ENCODE peak calls at places on chromosomes 7 and 10, in seven cellular contexts. Y is lower leg skin, X is GM12878, S is mucosa of descending colon, F is astrocyte of the spinal cord, L is heart left ventricle, O is fibroblast of lung. K is an unnamed sample.

GRCh38 chr7:30201161-30201666 is 66.4 kb downstream of the MTURN start:
- DNase-seq in L (no peak), Y (no peak), O (no peak), X (peak; percentile 51), S (no peak), F (no peak), K (no peak)

GRCh38 chr10:91380873-91381561 is 29.1 kb upstream of the HECTD2 start:
- DNase-seq in O (peak; percentile 47), L (peak; percentile 45), X (no peak), S (no peak), F (no peak), Y (no peak), K (no peak)

GRCh38 chr7:50304158-50304910 is at the start of gene IKZF1:
- DNase-seq in F (no peak), O (no peak), Y (peak; percentile 43), X (no peak), L (peak; percentile 66), S (peak; percentile 67), K (no peak)

GRCh38 chr7:2894118-2894940 is 50.2 kb upstream of the GNA12 start:
- DNase-seq in Y (no peak), O (no peak), X (peak; percentile 51), L (no peak), F (no peak), S (peak; percentile 53), K (peak; percentile 72)

GRCh38 chr10:31953080-31953479 is 24.4 kb upstream of the ARHGAP12 start:
- DNase-seq in S (no peak), L (no peak), Y (no peak), X (no peak), O (peak; percentile 45), F (peak; percentile 27), K (no peak)

GRCh38 chr7:47758546-47758945 is 176.6 kb upstream of the TNS3 start:
- DNase-seq in L (no peak), X (no peak), Y (no peak), F (peak; percentile 33), O (peak; percentile 57), S (no peak), K (no peak)

GRCh38 chr10:27794157-27794556 is 48.5 kb upstream of the MKX start:
- DNase-seq in L (no peak), F (no peak), Y (no peak), X (no peak), O (no peak), S (no peak), K (no peak)

GRCh38 chr7:123208793-123209192 is 9.0 kb upstream of the SLC13A1 start:
- DNase-seq in L (no peak), F (no peak), X (no peak), Y (no peak), O (no peak), S (no peak), K (no peak)

GRCh38 chr7:142371586-142372377 is 113.9 kb upstream of the PRSS58 start:
- DNase-seq in X (no peak), L (no peak), F (no peak), Y (no peak), O (peak; percentile 21), S (no peak), K (no peak)

GRCh38 chr10:85043207-85043606 is 714.8 kb downstream of the CCSER2 start:
- DNase-seq in O (no peak), Y (no peak), S (no peak), F (no peak), L (no peak), X (no peak), K (no peak)

GRCh38 chr10:11448545-11449244 is 162.8 kb downstream of the USP6NL start:
- DNase-seq in F (no peak), Y (no peak), L (no peak), O (no peak), X (peak; percentile 44), S (no peak), K (peak; percentile 49)

GRCh38 chr10:5534880-5535856 is 10.4 kb downstream of the CALML3 start:
- DNase-seq in O (peak; percentile 38), L (no peak), S (no peak), F (peak; percentile 38), X (no peak), Y (no peak), K (no peak)

GRCh38 chr10:43960981-43961380 is 312.3 kb upstream of the ZNF32 start:
- DNase-seq in S (no peak), X (no peak), L (no peak), O (no peak), F (no peak), Y (no peak), K (no peak)

GRCh38 chr7:115019882-115020605 is 98.2 kb downstream of the MDFIC start:
- DNase-seq in L (no peak), F (no peak), Y (no peak), O (no peak), S (no peak), X (no peak), K (no peak)

GRCh38 chr7:113764401-113765035 is 154.3 kb downstream of the PPP1R3A start:
- DNase-seq in S (no peak), X (no peak), F (peak; percentile 40), L (no peak), Y (no peak), O (peak; percentile 11), K (no peak)

GRCh38 chr7:128830231-128831177 is at the start of gene FLNC:
- DNase-seq in Y (no peak), X (no peak), S (peak; percentile 63), F (peak; percentile 80), O (peak; percentile 73), L (peak; percentile 78), K (no peak)

GRCh38 chr7:28988818-28989595 is 30.9 kb upstream of the TRIL start:
- DNase-seq in O (peak; percentile 98), F (peak; percentile 92), Y (peak; percentile 81), S (no peak), X (no peak), L (peak; percentile 41), K (no peak)

GRCh38 chr7:30977222-30977621 is 13.5 kb downstream of the GHRHR start:
- DNase-seq in S (no peak), Y (no peak), O (no peak), L (no peak), F (no peak), X (no peak), K (no peak)

GRCh38 chr7:95772298-95772770 is at the start of gene DYNC1I1:
- DNase-seq in Y (peak; percentile 31), F (peak; percentile 52), S (peak; percentile 74), O (peak; percentile 69), L (peak; percentile 86), X (no peak), K (peak; percentile 7)

DNA sequence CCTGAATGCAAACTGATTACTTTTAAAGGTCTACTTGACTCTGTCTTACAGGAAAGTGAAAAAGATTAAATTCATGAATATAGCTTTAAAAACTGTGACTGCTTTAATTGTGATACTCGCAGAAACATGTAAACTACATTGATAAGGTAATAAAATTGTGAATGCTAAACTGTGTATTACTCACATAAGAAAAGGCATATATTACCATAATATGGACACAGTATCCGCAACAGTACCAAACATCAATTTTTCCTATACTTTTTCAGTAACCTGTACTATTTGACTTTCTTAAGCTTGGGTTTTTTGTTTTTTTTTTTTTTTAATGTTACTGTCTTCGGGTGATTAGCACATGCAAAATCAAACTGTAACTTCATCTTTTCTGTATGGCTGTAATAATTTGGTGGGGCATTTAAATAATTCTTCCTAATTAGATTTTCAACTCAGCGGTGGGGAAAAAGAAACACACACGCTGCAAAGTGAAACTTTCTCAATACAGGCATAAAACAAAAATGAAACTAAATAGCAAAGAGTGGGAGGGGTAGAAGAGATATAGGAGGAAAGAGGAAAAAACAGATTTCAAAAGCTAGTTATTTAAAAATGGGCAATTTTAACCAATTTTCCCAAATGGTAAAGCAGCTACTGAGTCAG is 23.2 kb downstream of the NT5C3A start:
- DNase-seq in O (no peak), S (no peak), L (no peak), F (no peak), X (no peak), Y (no peak), K (no peak)
- H3K4me3 ChIP-seq in O (peak overlapping the region; percentile 53), S (peak overlapping the region; percentile 1), L (peak overlapping the region; percentile 47), F (peak overlapping the region; percentile 36), X (peak overlapping the region; percentile 78), Y (no peak overlapping the region), K (peak overlapping the region; percentile 49)

GRCh38 chr7:87565877-87566276 is 34.8 kb downstream of the ABCB1 start:
- DNase-seq in F (no peak), L (no peak), X (no peak), Y (no peak), O (no peak), S (no peak), K (no peak)

GRCh38 chr7:87567052-87567451 is 33.6 kb downstream of the ABCB1 start:
- DNase-seq in Y (no peak), F (no peak), X (no peak), O (peak; percentile 27), L (no peak), S (no peak), K (no peak)

GRCh38 chr7:87561702-87562101 is 39.0 kb downstream of the ABCB1 start:
- DNase-seq in S (no peak), O (no peak), L (no peak), F (no peak), X (no peak), Y (no peak), K (no peak)

GRCh38 chr7:87566311-87566710 is 34.4 kb downstream of the ABCB1 start:
- DNase-seq in L (no peak), O (no peak), S (no peak), X (no peak), F (no peak), Y (no peak), K (no peak)

GRCh38 chr7:87564290-87564963 is 36.3 kb downstream of the ABCB1 start:
- DNase-seq in L (no peak), O (peak; percentile 17), F (no peak), S (peak; percentile 66), X (no peak), Y (no peak), K (peak; percentile 16)
- TF ChIP-seq CTCF in L (peak; percentile 32), O (peak; percentile 40), F (peak; percentile 57), S (peak; percentile 60), X (peak; percentile 54), Y (no peak), K (peak; percentile 82)

DNA sequence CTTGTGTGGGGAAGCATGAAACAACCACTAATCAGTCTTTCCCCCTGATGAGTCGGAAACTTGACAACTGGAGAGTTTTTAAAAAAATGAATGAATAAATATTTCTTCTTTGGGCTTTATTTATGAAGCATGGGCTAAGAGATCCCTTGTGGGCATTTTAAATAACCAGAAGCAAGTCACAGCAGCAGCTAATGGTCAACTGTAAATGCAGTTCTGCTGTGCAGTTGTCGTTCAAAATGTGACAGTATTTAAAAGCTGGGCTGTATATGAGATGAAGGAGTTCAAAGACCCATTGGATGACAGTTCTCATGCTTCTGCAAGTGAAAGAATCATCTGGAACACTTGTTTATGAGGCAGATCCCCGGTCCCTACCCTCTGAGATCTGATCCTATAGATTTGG is 54.1 kb downstream of the STEAP1B start:
- DNase-seq in L (no peak), S (no peak), F (no peak), O (no peak), Y (no peak), X (no peak), K (no peak)
- H3K4me3 ChIP-seq in L (no peak overlapping the region), S (no peak overlapping the region), F (no peak overlapping the region), O (no peak overlapping the region), Y (no peak overlapping the region), X (no peak overlapping the region), K (no peak overlapping the region)

DNA sequence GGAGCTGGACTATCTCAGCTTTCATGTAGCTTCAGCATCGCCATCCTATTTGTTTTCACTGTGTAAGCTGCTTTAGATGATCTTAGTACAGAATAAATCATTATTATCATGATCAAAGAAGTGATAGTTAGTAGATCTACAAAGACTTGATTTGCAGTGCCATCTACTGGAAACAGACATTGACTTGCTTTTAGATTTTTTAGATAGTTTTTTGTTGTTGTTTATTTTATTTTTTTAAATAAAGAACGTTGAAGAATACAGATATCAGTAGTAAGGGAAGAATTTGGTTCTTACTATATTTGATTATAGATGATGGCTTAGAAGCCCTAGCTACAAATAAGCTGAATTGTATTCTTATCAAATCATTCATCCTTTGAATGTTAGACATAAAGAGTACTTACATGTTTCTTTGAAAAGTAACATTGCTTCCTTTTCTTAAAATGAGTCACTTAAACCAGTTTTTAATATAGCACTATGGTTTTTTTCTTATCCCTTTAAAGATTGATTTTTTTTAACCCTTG is 6.3 kb upstream of the SFMBT2 start:
- DNase-seq in O (peak; percentile 41), L (no peak), X (no peak), S (no peak), Y (no peak), F (peak; percentile 67), K (no peak)
- TF ChIP-seq CTCF in O (peak; percentile 13), L (peak; percentile 74), X (peak; percentile 61), S (no peak), Y (no peak), F (peak; percentile 52), K (no peak)

K was measured in GM12864.